ENCODE peak calls at places on chromosomes 11 and 22, in nine cellular contexts. C, W, H, R, Q, G, M, B and V are unnamed samples.

GRCh38 chr11:113458189-113458588 is 17.0 kb downstream of the DRD2 start:
- DNase-seq in Q (no peak), H (no peak), M (no peak), B (no peak), R (no peak), W (no peak), G (no peak), C (no peak), V (no peak)

GRCh38 chr11:31160504-31161422 is 208.8 kb downstream of the DCDC1 start:
- DNase-seq in B (no peak), C (no peak), H (no peak), Q (no peak), M (no peak), G (no peak), W (no peak), R (no peak), V (peak; percentile 9)

GRCh38 chr11:59611570-59612565 is 3.7 kb downstream of the OSBP start:
- DNase-seq in W (no peak), C (no peak), B (no peak), M (no peak), Q (no peak), R (no peak), H (peak; percentile 9), G (no peak), V (no peak)

GRCh38 chr11:85682330-85683305 is 3.4 kb downstream of the CCDC89 start:
- DNase-seq in G (peak; percentile 94), H (peak; percentile 58), R (peak; percentile 40), W (no peak), C (peak; percentile 24), M (peak; percentile 72), Q (no peak), B (peak; percentile 52), V (no peak)

GRCh38 chr11:126310229-126310991 is 6.5 kb downstream of the DCPS start:
- DNase-seq in W (peak; percentile 33), R (peak; percentile 38), Q (no peak), B (peak; percentile 77), C (peak; percentile 74), G (peak; percentile 92), H (peak; percentile 72), M (peak; percentile 79), V (no peak)

GRCh38 chr22:33073989-33074391 is 15.8 kb upstream of the SYN3 start:
- DNase-seq in W (no peak), C (no peak), H (no peak), R (no peak), B (no peak), G (no peak), Q (no peak), M (no peak), V (no peak)

GRCh38 chr22:32482708-32483107 is 8.1 kb downstream of the FBXO7 start:
- DNase-seq in M (no peak), B (peak; percentile 5), C (no peak), Q (no peak), W (no peak), R (no peak), H (no peak), G (no peak), V (no peak)

GRCh38 chr11:129946256-129946655 is 50.9 kb upstream of the NFRKB start:
- DNase-seq in Q (no peak), C (no peak), R (no peak), G (no peak), M (no peak), B (peak; percentile 39), H (no peak), W (no peak), V (no peak)

GRCh38 chr11:15584158-15584557 is 469.4 kb downstream of the INSC start:
- DNase-seq in Q (no peak), G (no peak), R (no peak), M (no peak), B (no peak), C (no peak), W (no peak), H (no peak), V (no peak)

GRCh38 chr11:15104166-15104565 is 10.6 kb upstream of the INSC start:
- DNase-seq in W (no peak), B (no peak), Q (no peak), H (no peak), M (no peak), G (no peak), R (no peak), C (no peak), V (no peak)

DNA sequence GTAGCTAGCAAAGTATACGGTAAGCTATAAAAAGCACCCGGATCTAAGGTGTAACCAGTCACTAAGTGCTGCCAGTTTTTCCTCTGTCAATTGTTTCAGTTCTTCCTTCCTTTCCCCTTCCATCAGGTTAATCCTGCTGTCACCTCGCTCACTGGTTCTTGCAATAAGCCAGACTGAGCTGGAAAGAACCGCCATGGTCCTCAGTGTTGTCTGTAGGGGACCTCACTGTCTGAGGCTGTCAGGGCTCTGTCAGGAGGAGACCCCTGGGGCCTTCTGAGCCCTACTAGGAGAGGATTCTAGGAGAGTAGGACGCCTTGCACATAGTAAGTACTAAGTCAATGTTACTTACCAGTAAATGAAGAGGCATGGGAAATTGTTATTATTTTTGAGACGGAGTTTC is 1.4 kb upstream of the TBC1D22A start:
- DNase-seq in B (no peak), W (no peak), H (no peak), G (no peak), Q (no peak), R (no peak), C (no peak), M (no peak), V (no peak)
- H3K4me3 ChIP-seq in B (no peak overlapping the region), W (peak overlapping the region; percentile 90), H (no peak overlapping the region), G (no peak overlapping the region), Q (no peak overlapping the region), R (no peak overlapping the region), C (peak overlapping the region; percentile 99), M (no peak overlapping the region), V (no peak overlapping the region)

DNA sequence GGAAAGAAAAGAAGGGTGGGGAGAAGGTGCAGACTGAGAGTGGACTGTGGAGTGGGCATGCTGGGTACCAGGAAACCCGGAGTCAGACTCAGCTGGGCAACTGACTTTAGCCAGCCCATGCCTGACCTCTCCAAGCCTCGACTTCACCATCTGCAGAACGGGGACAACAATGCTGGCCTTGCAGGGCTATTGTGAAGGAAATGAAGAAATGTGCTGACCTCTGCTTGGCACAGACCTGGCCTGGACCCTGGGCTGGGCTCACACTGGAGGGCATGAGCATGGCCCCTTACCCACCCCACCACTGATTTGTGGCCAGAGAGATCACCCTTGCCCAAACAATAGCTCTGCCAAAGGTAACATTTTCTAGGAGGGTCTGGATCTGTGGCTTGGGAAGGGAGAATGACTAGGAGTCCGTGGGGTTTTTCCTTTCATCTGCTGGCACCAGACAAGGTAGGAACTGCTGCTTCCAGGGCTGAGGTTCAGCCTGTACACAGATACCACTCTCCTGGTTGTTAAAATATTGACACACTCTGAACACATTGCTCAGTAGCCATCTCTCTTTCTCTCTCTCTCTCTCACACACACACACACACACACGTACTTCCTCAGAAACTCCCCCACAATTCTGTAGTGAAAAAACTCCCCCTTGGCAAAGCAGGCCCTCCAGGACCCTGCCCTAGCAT is 909 bp downstream of the MOGAT2 start:
- DNase-seq in B (no peak), W (no peak), G (no peak), M (no peak), Q (no peak), H (peak; percentile 65), C (no peak), R (no peak), V (no peak)
- H3K4me3 ChIP-seq in B (no peak overlapping the region), W (no peak overlapping the region), G (no peak overlapping the region), M (no peak overlapping the region), Q (no peak overlapping the region), H (no peak overlapping the region), C (no peak overlapping the region), R (no peak overlapping the region), V (no peak overlapping the region)

GRCh38 chr11:100711984-100712383 is 24.9 kb downstream of the ARHGAP42 start:
- DNase-seq in Q (no peak), C (no peak), H (no peak), B (no peak), W (no peak), G (no peak), R (no peak), M (no peak), V (no peak)

GRCh38 chr11:100716848-100717247 is 29.8 kb downstream of the ARHGAP42 start:
- DNase-seq in W (no peak), B (no peak), H (no peak), M (no peak), C (no peak), G (no peak), R (no peak), Q (no peak), V (no peak)

GRCh38 chr11:100719362-100719761 is 32.3 kb downstream of the ARHGAP42 start:
- DNase-seq in M (peak; percentile 23), R (no peak), H (no peak), C (no peak), B (peak; percentile 74), G (no peak), W (no peak), Q (no peak), V (no peak)

GRCh38 chr11:100712618-100713017 is 25.5 kb downstream of the ARHGAP42 start:
- DNase-seq in M (no peak), Q (no peak), G (no peak), C (no peak), R (no peak), W (no peak), B (no peak), H (no peak), V (no peak)

DNA sequence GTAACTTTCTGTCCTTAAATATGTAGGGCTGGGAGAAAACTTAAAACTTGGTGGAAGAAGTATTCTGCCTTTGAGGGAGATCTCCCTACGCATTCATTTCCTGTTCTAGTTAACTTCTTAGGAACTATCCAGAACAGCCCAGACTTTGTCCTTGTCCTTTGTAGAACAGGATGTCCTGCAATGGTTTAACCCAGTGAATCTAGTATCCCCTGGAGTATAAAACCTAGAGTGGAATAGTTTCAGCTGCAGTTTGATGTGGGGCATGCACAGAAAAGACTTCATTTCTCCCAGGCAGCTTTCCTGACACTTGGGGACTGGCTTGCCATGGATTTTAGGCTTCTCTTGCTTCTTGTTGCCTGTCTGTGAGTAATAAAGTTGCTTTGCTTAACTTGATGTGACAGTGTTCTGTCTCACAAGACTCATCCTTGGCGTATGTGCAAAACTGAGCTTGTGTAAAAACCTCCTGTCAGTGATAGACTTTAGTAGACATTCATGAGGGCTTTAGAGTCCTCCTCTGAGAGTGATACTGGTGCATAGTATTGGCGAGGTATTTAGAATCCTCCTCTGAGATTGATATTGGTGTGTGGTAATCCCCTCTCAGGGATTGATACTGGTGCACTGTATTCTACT is 28.2 kb downstream of the ARHGAP42 start:
- DNase-seq in H (no peak), G (no peak), C (no peak), R (no peak), M (no peak), B (no peak), Q (no peak), W (no peak), V (no peak)
- H3K4me3 ChIP-seq in H (no peak overlapping the region), G (no peak overlapping the region), C (no peak overlapping the region), R (no peak overlapping the region), M (peak overlapping the region; percentile 12), B (no peak overlapping the region), Q (no peak overlapping the region), W (no peak overlapping the region), V (no peak overlapping the region)

DNA sequence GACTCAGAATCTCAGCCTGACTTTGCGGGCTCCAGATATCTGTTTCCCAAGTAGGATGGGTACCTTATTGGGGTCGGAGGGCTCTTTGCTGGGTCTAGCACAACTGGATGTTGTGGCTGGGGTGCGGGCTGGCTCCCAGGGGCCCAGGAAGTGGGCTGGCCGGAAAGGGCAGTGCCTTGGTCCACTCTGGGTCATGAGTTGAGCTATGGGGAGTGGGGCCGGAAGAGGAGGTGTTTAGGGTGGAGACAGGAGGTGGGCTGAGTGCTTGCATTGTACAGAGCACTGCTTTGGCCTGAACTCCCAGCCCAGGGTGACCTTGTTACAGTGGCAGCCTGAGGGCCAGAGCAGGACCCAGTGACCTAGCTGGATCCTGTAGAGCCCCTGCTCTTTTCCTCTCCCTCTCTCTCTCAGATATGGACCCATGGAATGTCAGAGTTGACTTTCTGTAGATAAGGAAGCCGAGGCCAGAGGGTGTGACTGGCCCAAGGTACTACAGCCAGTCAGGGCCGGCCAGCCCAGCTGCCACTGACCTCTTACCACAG is 13.2 kb downstream of the PHLDB1 start:
- DNase-seq in H (no peak), W (no peak), G (peak; percentile 68), Q (no peak), C (no peak), M (peak; percentile 64), B (no peak), R (no peak), V (no peak)
- H3K4me3 ChIP-seq in H (peak overlapping the region; percentile 45), W (peak overlapping the region; percentile 75), G (no peak overlapping the region), Q (peak overlapping the region; percentile 72), C (peak overlapping the region; percentile 56), M (peak overlapping the region; percentile 64), B (peak overlapping the region; percentile 25), R (no peak overlapping the region), V (no peak overlapping the region)